ENCODE peak calls at places on chromosomes 13 and 19, in seven cellular contexts. One of them, this sample, is unnamed.

GRCh38 chr19:48822514-48822913 is 11.7 kb upstream of the BCAT2 start:
- DNase-seq in A549: no peak
- DNase-seq in right lobe of liver: no peak
- DNase-seq in IMR-90: no peak
- DNase-seq in thyroid gland: no peak
- DNase-seq in tibial nerve: no peak
- DNase-seq in heart left ventricle: no peak
- DNase-seq in this sample: no peak

GRCh38 chr19:14404322-14404721 is 14.8 kb downstream of the DDX39A start:
- DNase-seq in A549: no peak
- DNase-seq in right lobe of liver: no peak
- DNase-seq in IMR-90: no peak
- DNase-seq in thyroid gland: peak; percentile 28
- DNase-seq in tibial nerve: no peak
- DNase-seq in heart left ventricle: no peak
- DNase-seq in this sample: no peak

GRCh38 chr19:15107056-15108010 is at the start of gene SYDE1:
- DNase-seq in A549: peak; percentile 33
- DNase-seq in right lobe of liver: no peak
- DNase-seq in IMR-90: peak; percentile 55
- DNase-seq in thyroid gland: peak; percentile 31
- DNase-seq in tibial nerve: no peak
- DNase-seq in heart left ventricle: peak; percentile 68
- DNase-seq in this sample: no peak

GRCh38 chr13:26709461-26709860 is 51.1 kb downstream of the GPR12 start:
- DNase-seq in A549: no peak
- DNase-seq in right lobe of liver: no peak
- DNase-seq in IMR-90: no peak
- DNase-seq in thyroid gland: no peak
- DNase-seq in tibial nerve: no peak
- DNase-seq in heart left ventricle: no peak
- DNase-seq in this sample: no peak

GRCh38 chr19:31339405-31339804 is 9.8 kb downstream of the TSHZ3 start:
- DNase-seq in A549: no peak
- DNase-seq in right lobe of liver: no peak
- DNase-seq in IMR-90: no peak
- DNase-seq in thyroid gland: peak; percentile 17
- DNase-seq in tibial nerve: no peak
- DNase-seq in heart left ventricle: no peak
- DNase-seq in this sample: no peak

GRCh38 chr19:28687296-28687695 is 525.7 kb downstream of the UQCRFS1 start:
- DNase-seq in A549: no peak
- DNase-seq in right lobe of liver: no peak
- DNase-seq in IMR-90: no peak
- DNase-seq in thyroid gland: no peak
- DNase-seq in tibial nerve: no peak
- DNase-seq in heart left ventricle: no peak
- DNase-seq in this sample: no peak

GRCh38 chr13:43363156-43363918 is 340.0 kb downstream of the DNAJC15 start:
- DNase-seq in A549: no peak
- DNase-seq in right lobe of liver: no peak
- DNase-seq in IMR-90: peak; percentile 40
- DNase-seq in thyroid gland: no peak
- DNase-seq in tibial nerve: no peak
- DNase-seq in heart left ventricle: no peak
- DNase-seq in this sample: no peak

GRCh38 chr13:92842145-92842544 is 384.5 kb upstream of the GPC6 start:
- DNase-seq in A549: no peak
- DNase-seq in right lobe of liver: no peak
- DNase-seq in IMR-90: peak; percentile 88
- DNase-seq in thyroid gland: no peak
- DNase-seq in tibial nerve: no peak
- DNase-seq in heart left ventricle: no peak
- DNase-seq in this sample: no peak

GRCh38 chr13:77918391-77919261 is at the start of gene EDNRB:
- DNase-seq in A549: no peak
- DNase-seq in right lobe of liver: peak; percentile 40
- DNase-seq in IMR-90: peak; percentile 17
- DNase-seq in thyroid gland: peak; percentile 49
- DNase-seq in tibial nerve: peak; percentile 43
- DNase-seq in heart left ventricle: peak; percentile 56
- DNase-seq in this sample: peak; percentile 51

GRCh38 chr13:99955747-99956472 is 15.7 kb downstream of the ZIC5 start:
- DNase-seq in A549: no peak
- DNase-seq in right lobe of liver: no peak
- DNase-seq in IMR-90: peak; percentile 17
- DNase-seq in thyroid gland: no peak
- DNase-seq in tibial nerve: no peak
- DNase-seq in heart left ventricle: no peak
- DNase-seq in this sample: no peak

GRCh38 chr19:30107351-30107750 is 165.3 kb downstream of the URI1 start:
- DNase-seq in A549: no peak
- DNase-seq in right lobe of liver: no peak
- DNase-seq in IMR-90: no peak
- DNase-seq in thyroid gland: no peak
- DNase-seq in tibial nerve: no peak
- DNase-seq in heart left ventricle: no peak
- DNase-seq in this sample: no peak

GRCh38 chr13:98869408-98870090 is 108.3 kb downstream of the DOCK9 start:
- DNase-seq in A549: peak; percentile 6
- DNase-seq in right lobe of liver: peak; percentile 30
- DNase-seq in IMR-90: no peak
- DNase-seq in thyroid gland: peak; percentile 80
- DNase-seq in tibial nerve: no peak
- DNase-seq in heart left ventricle: peak; percentile 40
- DNase-seq in this sample: no peak

GRCh38 chr19:33350538-33351309 is 22.8 kb upstream of the CEBPG start:
- DNase-seq in A549: peak; percentile 40
- DNase-seq in right lobe of liver: no peak
- DNase-seq in IMR-90: peak; percentile 56
- DNase-seq in thyroid gland: no peak
- DNase-seq in tibial nerve: no peak
- DNase-seq in heart left ventricle: no peak
- DNase-seq in this sample: no peak

GRCh38 chr19:6730941-6731670 is 6.3 kb downstream of the GPR108 start:
- DNase-seq in A549: no peak
- DNase-seq in right lobe of liver: no peak
- DNase-seq in IMR-90: no peak
- DNase-seq in thyroid gland: no peak
- DNase-seq in tibial nerve: no peak
- DNase-seq in heart left ventricle: no peak
- DNase-seq in this sample: no peak

GRCh38 chr13:76884571-76885202 is 1.5 kb downstream of the KCTD12 start:
- DNase-seq in A549: no peak
- DNase-seq in right lobe of liver: no peak
- DNase-seq in IMR-90: peak; percentile 20
- DNase-seq in thyroid gland: no peak
- DNase-seq in tibial nerve: peak; percentile 17
- DNase-seq in heart left ventricle: no peak
- DNase-seq in this sample: no peak

GRCh38 chr13:58598241-58598640 is 966.7 kb downstream of the PCDH17 start:
- DNase-seq in A549: no peak
- DNase-seq in right lobe of liver: no peak
- DNase-seq in IMR-90: no peak
- DNase-seq in thyroid gland: no peak
- DNase-seq in tibial nerve: no peak
- DNase-seq in heart left ventricle: no peak
- DNase-seq in this sample: no peak

GRCh38 chr19:5828661-5829566 is 10.6 kb downstream of the FUT6 start:
- DNase-seq in A549: no peak
- DNase-seq in right lobe of liver: no peak
- DNase-seq in IMR-90: no peak
- DNase-seq in thyroid gland: peak; percentile 27
- DNase-seq in tibial nerve: no peak
- DNase-seq in heart left ventricle: peak; percentile 72
- DNase-seq in this sample: no peak

GRCh38 chr19:10364644-10365043 is 15.7 kb downstream of the TYK2 start:
- DNase-seq in A549: no peak
- DNase-seq in right lobe of liver: peak; percentile 41
- DNase-seq in IMR-90: no peak
- DNase-seq in thyroid gland: no peak
- DNase-seq in tibial nerve: no peak
- DNase-seq in heart left ventricle: no peak
- DNase-seq in this sample: no peak

GRCh38 chr19:5933391-5933998 is 19.4 kb downstream of the CAPS start:
- DNase-seq in A549: no peak
- DNase-seq in right lobe of liver: no peak
- DNase-seq in IMR-90: no peak
- DNase-seq in thyroid gland: no peak
- DNase-seq in tibial nerve: no peak
- DNase-seq in heart left ventricle: no peak
- DNase-seq in this sample: no peak

GRCh38 chr13:79992111-79992510 is 348.8 kb downstream of the SPRY2 start:
- DNase-seq in A549: no peak
- DNase-seq in right lobe of liver: no peak
- DNase-seq in IMR-90: no peak
- DNase-seq in thyroid gland: no peak
- DNase-seq in tibial nerve: no peak
- DNase-seq in heart left ventricle: no peak
- DNase-seq in this sample: no peak

GRCh38 chr13:78137404-78138142 is 218.9 kb upstream of the EDNRB start:
- DNase-seq in A549: peak; percentile 50
- DNase-seq in right lobe of liver: no peak
- DNase-seq in IMR-90: peak; percentile 72
- DNase-seq in thyroid gland: peak; percentile 2
- DNase-seq in tibial nerve: peak; percentile 27
- DNase-seq in heart left ventricle: no peak
- DNase-seq in this sample: no peak

GRCh38 chr13:51148952-51149573 is 38.0 kb upstream of the C13orf42 start:
- DNase-seq in A549: peak; percentile 40
- DNase-seq in right lobe of liver: no peak
- DNase-seq in IMR-90: peak; percentile 45
- DNase-seq in thyroid gland: peak; percentile 66
- DNase-seq in tibial nerve: peak; percentile 60
- DNase-seq in heart left ventricle: no peak
- DNase-seq in this sample: no peak

GRCh38 chr19:3027981-3028304 is 1.1 kb downstream of the TLE2 start:
- DNase-seq in A549: no peak
- DNase-seq in right lobe of liver: no peak
- DNase-seq in IMR-90: no peak
- DNase-seq in thyroid gland: no peak
- DNase-seq in tibial nerve: no peak
- DNase-seq in heart left ventricle: no peak
- DNase-seq in this sample: no peak
- H3K4me3 ChIP-seq in A549: no peak overlapping the region
- H3K4me3 ChIP-seq in right lobe of liver: peak overlapping the region; percentile 48
- H3K4me3 ChIP-seq in IMR-90: no peak overlapping the region
- H3K4me3 ChIP-seq in thyroid gland: no peak overlapping the region
- H3K4me3 ChIP-seq in tibial nerve: peak overlapping the region; percentile 84
- H3K4me3 ChIP-seq in heart left ventricle: peak overlapping the region; percentile 73
- H3K4me3 ChIP-seq in this sample: no peak overlapping the region

GRCh38 chr19:58338825-58339558 is 12.2 kb downstream of the ZSCAN22 start:
- DNase-seq in A549: no peak
- DNase-seq in right lobe of liver: no peak
- DNase-seq in IMR-90: peak; percentile 7
- DNase-seq in thyroid gland: no peak
- DNase-seq in tibial nerve: no peak
- DNase-seq in heart left ventricle: no peak
- DNase-seq in this sample: no peak
- TF ChIP-seq POLR2A in A549: no peak
- TF ChIP-seq POLR2A in right lobe of liver: no peak
- TF ChIP-seq POLR2A in IMR-90: no peak
- TF ChIP-seq POLR2A in thyroid gland: no peak
- TF ChIP-seq POLR2A in tibial nerve: no peak
- TF ChIP-seq POLR2A in heart left ventricle: no peak
- TF ChIP-seq POLR2A in this sample: no peak

GRCh38 chr19:45100202-45100600 is 7.2 kb downstream of the PPP1R37 start:
- DNase-seq in A549: no peak
- DNase-seq in right lobe of liver: no peak
- DNase-seq in IMR-90: no peak
- DNase-seq in thyroid gland: no peak
- DNase-seq in tibial nerve: no peak
- DNase-seq in heart left ventricle: no peak
- DNase-seq in this sample: no peak

GRCh38 chr19:45098521-45099464 is 5.8 kb downstream of the PPP1R37 start:
- DNase-seq in A549: no peak
- DNase-seq in right lobe of liver: no peak
- DNase-seq in IMR-90: peak; percentile 45
- DNase-seq in thyroid gland: peak; percentile 23
- DNase-seq in tibial nerve: no peak
- DNase-seq in heart left ventricle: peak; percentile 53
- DNase-seq in this sample: no peak

GRCh38 chr19:45097776-45098520 is 5.0 kb downstream of the PPP1R37 start:
- DNase-seq in A549: peak; percentile 83
- DNase-seq in right lobe of liver: peak; percentile 73
- DNase-seq in IMR-90: peak; percentile 98
- DNase-seq in thyroid gland: peak; percentile 30
- DNase-seq in tibial nerve: no peak
- DNase-seq in heart left ventricle: no peak
- DNase-seq in this sample: no peak

GRCh38 chr19:45100797-45101196 is 7.8 kb downstream of the PPP1R37 start:
- DNase-seq in A549: no peak
- DNase-seq in right lobe of liver: no peak
- DNase-seq in IMR-90: peak; percentile 69
- DNase-seq in thyroid gland: no peak
- DNase-seq in tibial nerve: no peak
- DNase-seq in heart left ventricle: no peak
- DNase-seq in this sample: peak; percentile 78

GRCh38 chr19:45099465-45100201 is 6.7 kb downstream of the PPP1R37 start:
- DNase-seq in A549: no peak
- DNase-seq in right lobe of liver: no peak
- DNase-seq in IMR-90: peak; percentile 46
- DNase-seq in thyroid gland: peak; percentile 64
- DNase-seq in tibial nerve: no peak
- DNase-seq in heart left ventricle: no peak
- DNase-seq in this sample: peak; percentile 73
- H3K4me1 ChIP-seq in A549: peaks cover 60% of the 10 kb centered on the region
- H3K4me1 ChIP-seq in right lobe of liver: no peaks in the 10 kb centered on the region
- H3K4me1 ChIP-seq in IMR-90: peaks cover 43% of the 10 kb centered on the region
- H3K4me1 ChIP-seq in thyroid gland: peaks cover 95% of the 10 kb centered on the region
- H3K4me1 ChIP-seq in tibial nerve: peaks cover 91% of the 10 kb centered on the region
- H3K4me1 ChIP-seq in heart left ventricle: peaks cover 87% of the 10 kb centered on the region
- H3K4me1 ChIP-seq in this sample: peaks cover 13% of the 10 kb centered on the region

DNA sequence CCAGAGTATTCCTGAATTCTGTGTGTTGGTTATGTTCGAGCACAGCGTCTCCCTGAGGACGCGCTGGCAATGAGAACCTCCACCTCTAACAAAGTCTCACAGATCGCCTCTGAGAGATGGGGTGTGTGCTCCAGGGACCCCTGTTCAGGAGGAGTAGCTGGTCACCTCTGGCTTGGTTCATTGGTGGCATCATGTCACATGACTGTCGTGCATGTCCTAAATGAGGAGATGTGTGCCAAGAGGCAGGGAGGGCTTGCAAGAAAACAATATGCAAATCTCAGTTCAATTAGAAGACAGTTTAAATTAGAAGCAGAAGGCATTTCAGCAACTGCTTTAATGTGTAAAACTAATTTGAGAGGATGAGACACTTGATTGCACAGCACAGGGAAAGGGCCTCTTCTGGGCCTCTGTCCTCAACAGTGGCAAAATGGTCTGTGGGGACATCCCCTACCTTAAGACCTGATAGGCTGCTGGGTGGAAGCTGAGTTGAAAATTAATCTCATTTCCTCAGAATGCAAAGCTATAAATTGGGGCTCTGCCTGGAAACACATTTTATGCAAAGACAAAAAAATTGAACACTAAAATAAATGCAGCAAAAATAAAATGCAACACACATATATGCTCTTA is 54.6 kb downstream of the SPATA13 start:
- DNase-seq in A549: no peak
- DNase-seq in right lobe of liver: no peak
- DNase-seq in IMR-90: no peak
- DNase-seq in thyroid gland: no peak
- DNase-seq in tibial nerve: no peak
- DNase-seq in heart left ventricle: no peak
- DNase-seq in this sample: no peak
- H3K4me3 ChIP-seq in A549: no peak overlapping the region
- H3K4me3 ChIP-seq in right lobe of liver: no peak overlapping the region
- H3K4me3 ChIP-seq in IMR-90: no peak overlapping the region
- H3K4me3 ChIP-seq in thyroid gland: no peak overlapping the region
- H3K4me3 ChIP-seq in tibial nerve: no peak overlapping the region
- H3K4me3 ChIP-seq in heart left ventricle: no peak overlapping the region
- H3K4me3 ChIP-seq in this sample: no peak overlapping the region

GRCh38 chr19:18557474-18558201 is at the start of gene KXD1:
- DNase-seq in A549: peak; percentile 97
- DNase-seq in right lobe of liver: peak; percentile 98
- DNase-seq in IMR-90: peak; percentile 99
- DNase-seq in thyroid gland: peak; percentile 99
- DNase-seq in tibial nerve: peak; percentile 94
- DNase-seq in heart left ventricle: peak; percentile 99
- DNase-seq in this sample: peak; percentile 100
- TF ChIP-seq POLR2A in A549: peak; percentile 71
- TF ChIP-seq POLR2A in right lobe of liver: peak; percentile 85
- TF ChIP-seq POLR2A in IMR-90: peak; percentile 72
- TF ChIP-seq POLR2A in thyroid gland: no peak
- TF ChIP-seq POLR2A in tibial nerve: peak; percentile 84
- TF ChIP-seq POLR2A in heart left ventricle: peak; percentile 77
- TF ChIP-seq POLR2A in this sample: peak; percentile 74

This sample was measured in Peyer's patch.